ENCODE peak calls at places on chromosomes 5 and 9, in eight cellular contexts. Q is coronary artery; S is caudate nucleus; W is cardiac muscle cell; C is esophagus squamous epithelium; E is mesenchymal stem cell; K is naive thymus-derived CD4-positive, alpha-beta T cell; H is A673. D is an unnamed sample.

GRCh38 chr9:35603506-35603985 is 1.5 kb upstream of the TESK1 start:
- DNase-seq in Q (peak), S (no peak), W (no peak), C (no peak), E (no peak), K (no peak), H (no peak), D (no peak)

GRCh38 chr5:139104577-139105271 is 93.4 kb downstream of the SIL1 start:
- DNase-seq in Q (peak), S (peak), W (no peak), C (no peak), E (no peak), K (no peak), H (no peak), D (no peak)

GRCh38 chr5:5182508-5183191 is 42.5 kb downstream of the ADAMTS16 start:
- DNase-seq in Q (no peak), S (no peak), W (no peak), C (no peak), E (no peak), K (no peak), H (no peak), D (no peak)

GRCh38 chr5:159099049-159099760 is 511 bp downstream of the EBF1 start:
- DNase-seq in Q (no peak), S (no peak), W (peak), C (no peak), E (peak), K (peak), H (peak), D (no peak)

GRCh38 chr5:159393854-159394274 is 63.6 kb upstream of the IL12B start:
- DNase-seq in Q (no peak), S (no peak), W (no peak), C (no peak), E (no peak), K (no peak), H (no peak), D (no peak)

GRCh38 chr9:13550519-13550918 is 271.0 kb upstream of the MPDZ start:
- DNase-seq in Q (no peak), S (no peak), W (no peak), C (no peak), E (no peak), K (no peak), H (no peak), D (no peak)

GRCh38 chr9:100352201-100352726 is 478 bp downstream of the TEX10 start:
- DNase-seq in Q (peak), S (no peak), W (peak), C (no peak), E (peak), K (peak), H (peak), D (peak)

GRCh38 chr5:174996941-174997340 is 272.6 kb downstream of the MSX2 start:
- DNase-seq in Q (no peak), S (no peak), W (no peak), C (no peak), E (no peak), K (no peak), H (no peak), D (no peak)

GRCh38 chr9:19239955-19240354 is 9.5 kb downstream of the DENND4C start:
- DNase-seq in Q (no peak), S (no peak), W (no peak), C (no peak), E (peak), K (no peak), H (no peak), D (no peak)

GRCh38 chr5:33299621-33300208 is 141.1 kb upstream of the TARS1 start:
- DNase-seq in Q (no peak), S (no peak), W (peak), C (no peak), E (peak), K (no peak), H (peak), D (no peak)

GRCh38 chr5:66646570-66646969 is 50.4 kb downstream of the MAST4 start:
- DNase-seq in Q (no peak), S (no peak), W (no peak), C (no peak), E (peak), K (no peak), H (no peak), D (no peak)

GRCh38 chr5:94749048-94749447 is 130.6 kb downstream of the SLF1 start:
- DNase-seq in Q (no peak), S (no peak), W (no peak), C (no peak), E (no peak), K (no peak), H (no peak), D (no peak)

GRCh38 chr5:6768590-6769230 is 55.5 kb downstream of the TENT4A start:
- DNase-seq in Q (no peak), S (no peak), W (no peak), C (no peak), E (no peak), K (no peak), H (no peak), D (no peak)

GRCh38 chr5:1540831-1541661 is 17.3 kb upstream of the LPCAT1 start:
- DNase-seq in Q (peak), S (no peak), W (no peak), C (no peak), E (no peak), K (no peak), H (no peak), D (no peak)

GRCh38 chr9:129816501-129817435 is 7.2 kb downstream of the TOR1A start:
- DNase-seq in Q (no peak), S (no peak), W (no peak), C (no peak), E (no peak), K (no peak), H (no peak), D (no peak)

GRCh38 chr9:123225374-123225813 is 43.0 kb downstream of the STRBP start:
- DNase-seq in Q (no peak), S (no peak), W (peak), C (no peak), E (peak), K (peak), H (peak), D (peak)

GRCh38 chr5:178338126-178338749 is 105.6 kb upstream of the PHYKPL start:
- DNase-seq in Q (no peak), S (no peak), W (no peak), C (no peak), E (no peak), K (no peak), H (no peak), D (no peak)

GRCh38 chr5:162565-163337 is 28.5 kb upstream of the LRRC14B start:
- DNase-seq in Q (no peak), S (no peak), W (no peak), C (no peak), E (no peak), K (no peak), H (no peak), D (no peak)

GRCh38 chr5:174420651-174421407 is 303.6 kb upstream of the MSX2 start:
- DNase-seq in Q (no peak), S (no peak), W (no peak), C (no peak), E (no peak), K (no peak), H (no peak), D (no peak)

GRCh38 chr9:20558609-20559016 is 63.7 kb downstream of the MLLT3 start:
- DNase-seq in Q (no peak), S (no peak), W (no peak), C (no peak), E (peak), K (no peak), H (peak), D (peak)
- H3K27ac ChIP-seq in Q (no peak), S (no peak), W (no peak), C (no peak), E (peak), K (no peak), H (no peak), D (no peak)

DNA sequence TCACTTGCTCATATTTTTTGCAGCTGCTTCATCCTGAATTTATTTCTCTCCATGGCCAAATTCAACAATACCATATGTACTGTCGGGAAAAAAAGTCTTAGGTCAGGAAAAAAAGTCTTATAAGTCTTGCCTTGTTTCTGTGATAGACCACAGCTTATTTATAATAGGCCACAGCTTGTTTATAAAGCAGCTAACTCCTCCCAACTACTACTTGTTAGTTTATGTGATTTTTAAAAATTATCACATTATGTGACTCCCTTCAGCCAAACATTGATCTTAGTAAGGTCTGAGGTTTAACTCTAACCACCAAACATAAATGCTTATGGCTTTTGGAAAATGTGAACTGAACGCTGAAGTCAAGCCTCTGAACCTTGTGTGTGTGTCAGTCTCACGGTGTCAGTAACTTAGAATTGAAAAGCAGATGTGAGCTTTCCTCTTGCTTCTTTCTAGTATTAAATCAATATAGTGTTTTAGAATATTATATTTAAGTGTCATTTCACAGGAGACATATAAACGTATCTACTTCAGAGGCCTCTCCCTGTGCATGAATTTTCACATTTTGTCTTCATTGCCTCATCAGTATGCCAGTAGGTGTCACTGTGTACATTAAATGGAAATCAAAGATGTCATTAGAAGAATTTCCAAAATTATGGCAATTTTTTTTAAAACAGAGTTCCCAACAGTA is 51.3 kb downstream of the SNX24 start:
- DNase-seq in Q (no peak), S (no peak), W (no peak), C (no peak), E (peak), K (no peak), H (peak), D (no peak)
- H3K27ac ChIP-seq in Q (no peak), S (no peak), W (no peak), C (no peak), E (no peak), K (no peak), H (no peak), D (no peak)

GRCh38 chr5:59565551-59565950 is 328.0 kb downstream of the PDE4D start:
- DNase-seq in Q (no peak), S (no peak), W (no peak), C (no peak), E (no peak), K (no peak), H (no peak), D (no peak)

GRCh38 chr5:59559847-59560246 is 333.7 kb downstream of the PDE4D start:
- DNase-seq in Q (no peak), S (no peak), W (no peak), C (no peak), E (no peak), K (no peak), H (no peak), D (no peak)

GRCh38 chr5:59564895-59565294 is 328.6 kb downstream of the PDE4D start:
- DNase-seq in Q (no peak), S (no peak), W (no peak), C (no peak), E (no peak), K (no peak), H (no peak), D (no peak)

GRCh38 chr5:59560553-59560952 is 333.0 kb downstream of the PDE4D start:
- DNase-seq in Q (no peak), S (no peak), W (no peak), C (no peak), E (no peak), K (no peak), H (no peak), D (no peak)

GRCh38 chr5:59562756-59563389 is 330.7 kb downstream of the PDE4D start:
- DNase-seq in Q (no peak), S (no peak), W (peak), C (no peak), E (peak), K (no peak), H (no peak), D (no peak)
- H3K27ac ChIP-seq in Q (no peak), S (no peak), W (peak), C (no peak), E (peak), K (no peak), H (no peak), D (no peak)

GRCh38 chr5:172818081-172818480 is 16.0 kb upstream of the ERGIC1 start:
- DNase-seq in Q (no peak), S (no peak), W (no peak), C (no peak), E (no peak), K (no peak), H (no peak), D (no peak)
- H3K27ac ChIP-seq in Q (no peak), S (no peak), W (no peak), C (no peak), E (no peak), K (no peak), H (no peak), D (no peak)

GRCh38 chr5:171418316-171418981 is 998 bp upstream of the FGF18 start:
- DNase-seq in Q (peak), S (peak), W (peak), C (peak), E (peak), K (no peak), H (peak), D (peak)

GRCh38 chr5:171419663-171420428 is 399 bp downstream of the FGF18 start:
- DNase-seq in Q (peak), S (no peak), W (peak), C (no peak), E (no peak), K (no peak), H (peak), D (no peak)

GRCh38 chr5:171420429-171421231 is 1.2 kb downstream of the FGF18 start:
- DNase-seq in Q (peak), S (no peak), W (peak), C (no peak), E (peak), K (no peak), H (peak), D (no peak)

GRCh38 chr5:171421331-171422262 is 2.1 kb downstream of the FGF18 start:
- DNase-seq in Q (peak), S (no peak), W (no peak), C (no peak), E (no peak), K (no peak), H (no peak), D (no peak)

GRCh38 chr5:171418982-171419662 is at the start of gene FGF18:
- DNase-seq in Q (peak), S (no peak), W (peak), C (no peak), E (peak), K (no peak), H (peak), D (no peak)
- H3K27ac ChIP-seq in Q (no peak), S (no peak), W (peak), C (no peak), E (no peak), K (no peak), H (no peak), D (no peak)

D was measured in substantia nigra.